ENCODE peak calls at places on chromosomes 5 and 9, in ten cellular contexts. One of them, this sample, is unnamed.

GRCh38 chr5:80885698-80886000 is 74.5 kb upstream of the RASGRF2 start:
- DNase-seq in germinal center: no peak
- DNase-seq in HFFc6: no peak
- DNase-seq in A549: no peak
- DNase-seq in transverse colon: no peak
- DNase-seq in right cardiac atrium: no peak
- DNase-seq in AG10803: peak
- DNase-seq in stimulated activated CD8-positive, alpha-beta memory T cell treated with anti-CD3 and anti-CD28 coated beads, Interleukin-15, amount 100 ng/mL, for 48 hours: no peak
- DNase-seq in activated naive CD8-positive, alpha-beta T cell treated with anti-CD3 and anti-CD28 coated beads for 36 hours: no peak
- DNase-seq in NCI-H69: peak
- DNase-seq in this sample: no peak

GRCh38 chr5:116176124-116176523 is 91.3 kb downstream of the COMMD10 start:
- DNase-seq in transverse colon: no peak
- DNase-seq in germinal center: no peak
- DNase-seq in HFFc6: peak
- DNase-seq in A549: no peak
- DNase-seq in right cardiac atrium: no peak
- DNase-seq in AG10803: no peak
- DNase-seq in activated naive CD8-positive, alpha-beta T cell treated with anti-CD3 and anti-CD28 coated beads for 36 hours: no peak
- DNase-seq in NCI-H69: no peak
- DNase-seq in stimulated activated CD8-positive, alpha-beta memory T cell treated with anti-CD3 and anti-CD28 coated beads, Interleukin-15, amount 100 ng/mL, for 48 hours: no peak
- DNase-seq in this sample: no peak

GRCh38 chr9:90890146-90890545 is 88.5 kb downstream of the SYK start:
- DNase-seq in germinal center: no peak
- DNase-seq in NCI-H69: no peak
- DNase-seq in AG10803: no peak
- DNase-seq in right cardiac atrium: no peak
- DNase-seq in HFFc6: no peak
- DNase-seq in activated naive CD8-positive, alpha-beta T cell treated with anti-CD3 and anti-CD28 coated beads for 36 hours: no peak
- DNase-seq in transverse colon: no peak
- DNase-seq in stimulated activated CD8-positive, alpha-beta memory T cell treated with anti-CD3 and anti-CD28 coated beads, Interleukin-15, amount 100 ng/mL, for 48 hours: no peak
- DNase-seq in A549: peak
- DNase-seq in this sample: no peak

GRCh38 chr5:118551031-118551430 is 437.3 kb downstream of the DTWD2 start:
- DNase-seq in HFFc6: no peak
- DNase-seq in transverse colon: no peak
- DNase-seq in activated naive CD8-positive, alpha-beta T cell treated with anti-CD3 and anti-CD28 coated beads for 36 hours: no peak
- DNase-seq in germinal center: no peak
- DNase-seq in NCI-H69: peak
- DNase-seq in stimulated activated CD8-positive, alpha-beta memory T cell treated with anti-CD3 and anti-CD28 coated beads, Interleukin-15, amount 100 ng/mL, for 48 hours: no peak
- DNase-seq in right cardiac atrium: no peak
- DNase-seq in A549: no peak
- DNase-seq in AG10803: peak
- DNase-seq in this sample: no peak

GRCh38 chr5:16673241-16673998 is 56.6 kb upstream of the RETREG1 start:
- DNase-seq in germinal center: no peak
- DNase-seq in NCI-H69: peak
- DNase-seq in right cardiac atrium: no peak
- DNase-seq in AG10803: no peak
- DNase-seq in activated naive CD8-positive, alpha-beta T cell treated with anti-CD3 and anti-CD28 coated beads for 36 hours: peak
- DNase-seq in stimulated activated CD8-positive, alpha-beta memory T cell treated with anti-CD3 and anti-CD28 coated beads, Interleukin-15, amount 100 ng/mL, for 48 hours: no peak
- DNase-seq in A549: no peak
- DNase-seq in HFFc6: no peak
- DNase-seq in transverse colon: peak
- DNase-seq in this sample: peak

GRCh38 chr9:89376741-89377140 is 58.4 kb downstream of the SECISBP2 start:
- DNase-seq in A549: no peak
- DNase-seq in stimulated activated CD8-positive, alpha-beta memory T cell treated with anti-CD3 and anti-CD28 coated beads, Interleukin-15, amount 100 ng/mL, for 48 hours: no peak
- DNase-seq in HFFc6: no peak
- DNase-seq in activated naive CD8-positive, alpha-beta T cell treated with anti-CD3 and anti-CD28 coated beads for 36 hours: no peak
- DNase-seq in transverse colon: no peak
- DNase-seq in germinal center: no peak
- DNase-seq in AG10803: no peak
- DNase-seq in NCI-H69: no peak
- DNase-seq in right cardiac atrium: no peak
- DNase-seq in this sample: no peak

GRCh38 chr9:133455936-133456335 is 3.8 kb upstream of the CACFD1 start:
- DNase-seq in activated naive CD8-positive, alpha-beta T cell treated with anti-CD3 and anti-CD28 coated beads for 36 hours: no peak
- DNase-seq in AG10803: no peak
- DNase-seq in NCI-H69: no peak
- DNase-seq in germinal center: no peak
- DNase-seq in transverse colon: no peak
- DNase-seq in HFFc6: no peak
- DNase-seq in right cardiac atrium: no peak
- DNase-seq in stimulated activated CD8-positive, alpha-beta memory T cell treated with anti-CD3 and anti-CD28 coated beads, Interleukin-15, amount 100 ng/mL, for 48 hours: no peak
- DNase-seq in A549: no peak
- DNase-seq in this sample: no peak

GRCh38 chr9:92444841-92445240 is 20.6 kb upstream of the OMD start:
- DNase-seq in stimulated activated CD8-positive, alpha-beta memory T cell treated with anti-CD3 and anti-CD28 coated beads, Interleukin-15, amount 100 ng/mL, for 48 hours: no peak
- DNase-seq in right cardiac atrium: no peak
- DNase-seq in transverse colon: no peak
- DNase-seq in NCI-H69: peak
- DNase-seq in HFFc6: no peak
- DNase-seq in AG10803: no peak
- DNase-seq in A549: no peak
- DNase-seq in germinal center: no peak
- DNase-seq in activated naive CD8-positive, alpha-beta T cell treated with anti-CD3 and anti-CD28 coated beads for 36 hours: no peak
- DNase-seq in this sample: no peak

GRCh38 chr5:172886974-172887491 is 53.0 kb downstream of the ERGIC1 start:
- DNase-seq in activated naive CD8-positive, alpha-beta T cell treated with anti-CD3 and anti-CD28 coated beads for 36 hours: no peak
- DNase-seq in A549: no peak
- DNase-seq in AG10803: peak
- DNase-seq in transverse colon: peak
- DNase-seq in stimulated activated CD8-positive, alpha-beta memory T cell treated with anti-CD3 and anti-CD28 coated beads, Interleukin-15, amount 100 ng/mL, for 48 hours: no peak
- DNase-seq in HFFc6: peak
- DNase-seq in NCI-H69: no peak
- DNase-seq in germinal center: no peak
- DNase-seq in right cardiac atrium: peak
- DNase-seq in this sample: peak

GRCh38 chr5:10695759-10696543 is 65.1 kb downstream of the DAP start:
- DNase-seq in A549: no peak
- DNase-seq in HFFc6: peak
- DNase-seq in germinal center: no peak
- DNase-seq in transverse colon: no peak
- DNase-seq in activated naive CD8-positive, alpha-beta T cell treated with anti-CD3 and anti-CD28 coated beads for 36 hours: no peak
- DNase-seq in stimulated activated CD8-positive, alpha-beta memory T cell treated with anti-CD3 and anti-CD28 coated beads, Interleukin-15, amount 100 ng/mL, for 48 hours: no peak
- DNase-seq in NCI-H69: no peak
- DNase-seq in right cardiac atrium: no peak
- DNase-seq in AG10803: peak
- DNase-seq in this sample: no peak

GRCh38 chr5:1325870-1326546 is 18.9 kb downstream of the CLPTM1L start:
- DNase-seq in germinal center: no peak
- DNase-seq in right cardiac atrium: no peak
- DNase-seq in activated naive CD8-positive, alpha-beta T cell treated with anti-CD3 and anti-CD28 coated beads for 36 hours: no peak
- DNase-seq in HFFc6: no peak
- DNase-seq in stimulated activated CD8-positive, alpha-beta memory T cell treated with anti-CD3 and anti-CD28 coated beads, Interleukin-15, amount 100 ng/mL, for 48 hours: no peak
- DNase-seq in transverse colon: no peak
- DNase-seq in NCI-H69: no peak
- DNase-seq in AG10803: peak
- DNase-seq in A549: no peak
- DNase-seq in this sample: peak

GRCh38 chr5:143442398-143442797 is 38.9 kb upstream of the NR3C1 start:
- DNase-seq in A549: no peak
- DNase-seq in activated naive CD8-positive, alpha-beta T cell treated with anti-CD3 and anti-CD28 coated beads for 36 hours: no peak
- DNase-seq in HFFc6: peak
- DNase-seq in germinal center: no peak
- DNase-seq in AG10803: peak
- DNase-seq in right cardiac atrium: no peak
- DNase-seq in NCI-H69: no peak
- DNase-seq in stimulated activated CD8-positive, alpha-beta memory T cell treated with anti-CD3 and anti-CD28 coated beads, Interleukin-15, amount 100 ng/mL, for 48 hours: no peak
- DNase-seq in transverse colon: no peak
- DNase-seq in this sample: no peak

GRCh38 chr9:132163457-132163875 is 1.6 kb downstream of the NTNG2 start:
- DNase-seq in NCI-H69: peak
- DNase-seq in AG10803: peak
- DNase-seq in right cardiac atrium: no peak
- DNase-seq in HFFc6: no peak
- DNase-seq in germinal center: no peak
- DNase-seq in stimulated activated CD8-positive, alpha-beta memory T cell treated with anti-CD3 and anti-CD28 coated beads, Interleukin-15, amount 100 ng/mL, for 48 hours: no peak
- DNase-seq in transverse colon: no peak
- DNase-seq in A549: no peak
- DNase-seq in activated naive CD8-positive, alpha-beta T cell treated with anti-CD3 and anti-CD28 coated beads for 36 hours: no peak
- DNase-seq in this sample: no peak

GRCh38 chr5:141878771-141879759 is 855 bp upstream of the PCDH1 start:
- DNase-seq in activated naive CD8-positive, alpha-beta T cell treated with anti-CD3 and anti-CD28 coated beads for 36 hours: peak
- DNase-seq in NCI-H69: peak
- DNase-seq in stimulated activated CD8-positive, alpha-beta memory T cell treated with anti-CD3 and anti-CD28 coated beads, Interleukin-15, amount 100 ng/mL, for 48 hours: peak
- DNase-seq in right cardiac atrium: peak
- DNase-seq in HFFc6: peak
- DNase-seq in transverse colon: peak
- DNase-seq in germinal center: peak
- DNase-seq in A549: peak
- DNase-seq in AG10803: peak
- DNase-seq in this sample: peak

GRCh38 chr5:143258559-143259253 is 144.8 kb downstream of the NR3C1 start:
- DNase-seq in germinal center: no peak
- DNase-seq in transverse colon: no peak
- DNase-seq in stimulated activated CD8-positive, alpha-beta memory T cell treated with anti-CD3 and anti-CD28 coated beads, Interleukin-15, amount 100 ng/mL, for 48 hours: no peak
- DNase-seq in AG10803: no peak
- DNase-seq in activated naive CD8-positive, alpha-beta T cell treated with anti-CD3 and anti-CD28 coated beads for 36 hours: no peak
- DNase-seq in A549: no peak
- DNase-seq in right cardiac atrium: no peak
- DNase-seq in HFFc6: peak
- DNase-seq in NCI-H69: peak
- DNase-seq in this sample: no peak

GRCh38 chr9:86573886-86574285 is 219.7 kb upstream of the TUT7 start:
- DNase-seq in A549: no peak
- DNase-seq in germinal center: no peak
- DNase-seq in right cardiac atrium: no peak
- DNase-seq in transverse colon: no peak
- DNase-seq in NCI-H69: no peak
- DNase-seq in activated naive CD8-positive, alpha-beta T cell treated with anti-CD3 and anti-CD28 coated beads for 36 hours: no peak
- DNase-seq in AG10803: peak
- DNase-seq in HFFc6: no peak
- DNase-seq in stimulated activated CD8-positive, alpha-beta memory T cell treated with anti-CD3 and anti-CD28 coated beads, Interleukin-15, amount 100 ng/mL, for 48 hours: no peak
- DNase-seq in this sample: no peak

GRCh38 chr9:126614088-126614454 is 343 bp downstream of the LMX1B start:
- DNase-seq in HFFc6: no peak
- DNase-seq in right cardiac atrium: no peak
- DNase-seq in activated naive CD8-positive, alpha-beta T cell treated with anti-CD3 and anti-CD28 coated beads for 36 hours: no peak
- DNase-seq in germinal center: no peak
- DNase-seq in stimulated activated CD8-positive, alpha-beta memory T cell treated with anti-CD3 and anti-CD28 coated beads, Interleukin-15, amount 100 ng/mL, for 48 hours: no peak
- DNase-seq in A549: no peak
- DNase-seq in transverse colon: no peak
- DNase-seq in AG10803: no peak
- DNase-seq in NCI-H69: peak
- DNase-seq in this sample: no peak

GRCh38 chr5:3051400-3051799 is 299.9 kb upstream of the IRX2 start:
- DNase-seq in activated naive CD8-positive, alpha-beta T cell treated with anti-CD3 and anti-CD28 coated beads for 36 hours: no peak
- DNase-seq in right cardiac atrium: no peak
- DNase-seq in NCI-H69: no peak
- DNase-seq in stimulated activated CD8-positive, alpha-beta memory T cell treated with anti-CD3 and anti-CD28 coated beads, Interleukin-15, amount 100 ng/mL, for 48 hours: no peak
- DNase-seq in germinal center: no peak
- DNase-seq in transverse colon: no peak
- DNase-seq in HFFc6: no peak
- DNase-seq in A549: no peak
- DNase-seq in AG10803: no peak
- DNase-seq in this sample: no peak

GRCh38 chr9:89603629-89604462 is 966 bp upstream of the GADD45G start:
- DNase-seq in right cardiac atrium: peak
- DNase-seq in germinal center: peak
- DNase-seq in NCI-H69: peak
- DNase-seq in A549: peak
- DNase-seq in stimulated activated CD8-positive, alpha-beta memory T cell treated with anti-CD3 and anti-CD28 coated beads, Interleukin-15, amount 100 ng/mL, for 48 hours: no peak
- DNase-seq in activated naive CD8-positive, alpha-beta T cell treated with anti-CD3 and anti-CD28 coated beads for 36 hours: peak
- DNase-seq in transverse colon: peak
- DNase-seq in HFFc6: no peak
- DNase-seq in AG10803: no peak
- DNase-seq in this sample: peak

GRCh38 chr5:83711982-83712601 is 8.6 kb downstream of the HAPLN1 start:
- DNase-seq in activated naive CD8-positive, alpha-beta T cell treated with anti-CD3 and anti-CD28 coated beads for 36 hours: no peak
- DNase-seq in transverse colon: peak
- DNase-seq in AG10803: peak
- DNase-seq in right cardiac atrium: no peak
- DNase-seq in NCI-H69: peak
- DNase-seq in stimulated activated CD8-positive, alpha-beta memory T cell treated with anti-CD3 and anti-CD28 coated beads, Interleukin-15, amount 100 ng/mL, for 48 hours: no peak
- DNase-seq in A549: peak
- DNase-seq in germinal center: peak
- DNase-seq in HFFc6: peak
- DNase-seq in this sample: peak

GRCh38 chr5:109945097-109945678 is 255.5 kb downstream of the MAN2A1 start:
- DNase-seq in NCI-H69: no peak
- DNase-seq in right cardiac atrium: no peak
- DNase-seq in HFFc6: no peak
- DNase-seq in germinal center: no peak
- DNase-seq in stimulated activated CD8-positive, alpha-beta memory T cell treated with anti-CD3 and anti-CD28 coated beads, Interleukin-15, amount 100 ng/mL, for 48 hours: no peak
- DNase-seq in transverse colon: no peak
- DNase-seq in activated naive CD8-positive, alpha-beta T cell treated with anti-CD3 and anti-CD28 coated beads for 36 hours: no peak
- DNase-seq in A549: no peak
- DNase-seq in AG10803: no peak
- DNase-seq in this sample: no peak

GRCh38 chr9:126122901-126123616 is 203.6 kb upstream of the MVB12B start:
- DNase-seq in NCI-H69: no peak
- DNase-seq in right cardiac atrium: no peak
- DNase-seq in HFFc6: no peak
- DNase-seq in activated naive CD8-positive, alpha-beta T cell treated with anti-CD3 and anti-CD28 coated beads for 36 hours: no peak
- DNase-seq in transverse colon: no peak
- DNase-seq in germinal center: no peak
- DNase-seq in stimulated activated CD8-positive, alpha-beta memory T cell treated with anti-CD3 and anti-CD28 coated beads, Interleukin-15, amount 100 ng/mL, for 48 hours: no peak
- DNase-seq in A549: no peak
- DNase-seq in AG10803: no peak
- DNase-seq in this sample: no peak

GRCh38 chr9:21454149-21454548 is 13.9 kb downstream of the IFNA1 start:
- DNase-seq in right cardiac atrium: no peak
- DNase-seq in activated naive CD8-positive, alpha-beta T cell treated with anti-CD3 and anti-CD28 coated beads for 36 hours: no peak
- DNase-seq in NCI-H69: no peak
- DNase-seq in HFFc6: peak
- DNase-seq in A549: no peak
- DNase-seq in AG10803: peak
- DNase-seq in germinal center: no peak
- DNase-seq in stimulated activated CD8-positive, alpha-beta memory T cell treated with anti-CD3 and anti-CD28 coated beads, Interleukin-15, amount 100 ng/mL, for 48 hours: no peak
- DNase-seq in transverse colon: no peak
- DNase-seq in this sample: no peak

GRCh38 chr9:68637020-68637419 is 68.0 kb upstream of the PIP5K1B start:
- DNase-seq in HFFc6: no peak
- DNase-seq in stimulated activated CD8-positive, alpha-beta memory T cell treated with anti-CD3 and anti-CD28 coated beads, Interleukin-15, amount 100 ng/mL, for 48 hours: no peak
- DNase-seq in A549: no peak
- DNase-seq in germinal center: no peak
- DNase-seq in activated naive CD8-positive, alpha-beta T cell treated with anti-CD3 and anti-CD28 coated beads for 36 hours: no peak
- DNase-seq in NCI-H69: peak
- DNase-seq in right cardiac atrium: no peak
- DNase-seq in AG10803: no peak
- DNase-seq in transverse colon: peak
- DNase-seq in this sample: no peak

GRCh38 chr5:94503677-94504076 is 114.7 kb downstream of the KIAA0825 start:
- DNase-seq in AG10803: no peak
- DNase-seq in germinal center: no peak
- DNase-seq in transverse colon: no peak
- DNase-seq in right cardiac atrium: no peak
- DNase-seq in stimulated activated CD8-positive, alpha-beta memory T cell treated with anti-CD3 and anti-CD28 coated beads, Interleukin-15, amount 100 ng/mL, for 48 hours: no peak
- DNase-seq in HFFc6: no peak
- DNase-seq in A549: no peak
- DNase-seq in activated naive CD8-positive, alpha-beta T cell treated with anti-CD3 and anti-CD28 coated beads for 36 hours: no peak
- DNase-seq in NCI-H69: peak
- DNase-seq in this sample: peak

GRCh38 chr5:143448518-143448917 is 45.0 kb upstream of the NR3C1 start:
- DNase-seq in NCI-H69: no peak
- DNase-seq in activated naive CD8-positive, alpha-beta T cell treated with anti-CD3 and anti-CD28 coated beads for 36 hours: no peak
- DNase-seq in transverse colon: no peak
- DNase-seq in right cardiac atrium: no peak
- DNase-seq in stimulated activated CD8-positive, alpha-beta memory T cell treated with anti-CD3 and anti-CD28 coated beads, Interleukin-15, amount 100 ng/mL, for 48 hours: no peak
- DNase-seq in germinal center: no peak
- DNase-seq in AG10803: no peak
- DNase-seq in HFFc6: no peak
- DNase-seq in A549: no peak
- DNase-seq in this sample: no peak

GRCh38 chr5:109837226-109837861 is 147.6 kb downstream of the MAN2A1 start:
- DNase-seq in right cardiac atrium: no peak
- DNase-seq in stimulated activated CD8-positive, alpha-beta memory T cell treated with anti-CD3 and anti-CD28 coated beads, Interleukin-15, amount 100 ng/mL, for 48 hours: no peak
- DNase-seq in A549: no peak
- DNase-seq in HFFc6: no peak
- DNase-seq in transverse colon: no peak
- DNase-seq in activated naive CD8-positive, alpha-beta T cell treated with anti-CD3 and anti-CD28 coated beads for 36 hours: no peak
- DNase-seq in AG10803: no peak
- DNase-seq in NCI-H69: no peak
- DNase-seq in germinal center: no peak
- DNase-seq in this sample: no peak

This sample was measured in G401.